ENCODE peak calls at places on chromosomes 7 and 10, in eight cellular contexts. L, D, R, B, O, N, M and T are unnamed samples.

GRCh38 chr10:19638873-19639233 is 177.4 kb upstream of the PLXDC2 start:
- DNase-seq in L (no peak), D (no peak), R (no peak), B (no peak), O (no peak), N (no peak), M (no peak), T (no peak)

GRCh38 chr7:3446786-3447185 is 145.7 kb downstream of the SDK1 start:
- DNase-seq in L (no peak), D (no peak), R (no peak), B (no peak), O (no peak), N (no peak), M (no peak), T (no peak)

GRCh38 chr10:109924947-109925620 is 1.8 kb upstream of the XPNPEP1 start:
- DNase-seq in L (no peak), D (no peak), R (no peak), B (no peak), O (no peak), N (no peak), M (no peak), T (no peak)

GRCh38 chr10:89267056-89267455 is 15.5 kb upstream of the LIPA start:
- DNase-seq in L (no peak), D (no peak), R (no peak), B (no peak), O (no peak), N (no peak), M (no peak), T (no peak)

GRCh38 chr7:50690541-50691011 is 92.1 kb downstream of the GRB10 start:
- DNase-seq in L (no peak), D (no peak), R (no peak), B (no peak), O (no peak), N (no peak), M (no peak), T (no peak)

GRCh38 chr10:56622335-56622973 is 261.4 kb upstream of the ZWINT start:
- DNase-seq in L (peak), D (no peak), R (no peak), B (no peak), O (no peak), N (no peak), M (no peak), T (no peak)

GRCh38 chr7:18495412-18496335 is at the start of gene HDAC9:
- DNase-seq in L (no peak), D (no peak), R (no peak), B (no peak), O (no peak), N (no peak), M (no peak), T (no peak)

GRCh38 chr7:147708871-147709270 is 881.7 kb upstream of the C7orf33 start:
- DNase-seq in L (no peak), D (no peak), R (no peak), B (no peak), O (no peak), N (no peak), M (no peak), T (no peak)

GRCh38 chr10:124518366-124518765 is 56.7 kb downstream of the LHPP start:
- DNase-seq in L (no peak), D (no peak), R (no peak), B (no peak), O (no peak), N (no peak), M (no peak), T (no peak)

GRCh38 chr10:48589266-48589665 is 15.6 kb downstream of the ARHGAP22 start:
- DNase-seq in L (no peak), D (no peak), R (no peak), B (no peak), O (no peak), N (no peak), M (no peak), T (no peak)

GRCh38 chr7:1607001-1607400 is 37.2 kb upstream of the PSMG3 start:
- DNase-seq in L (no peak), D (no peak), R (no peak), B (no peak), O (no peak), N (no peak), M (no peak), T (no peak)

GRCh38 chr10:105855791-105856190 is 1214.7 kb downstream of the SORCS3 start:
- DNase-seq in L (no peak), D (no peak), R (no peak), B (no peak), O (no peak), N (no peak), M (no peak), T (no peak)

GRCh38 chr7:104192434-104192833 is 15.4 kb downstream of the ORC5 start:
- DNase-seq in L (no peak), D (no peak), R (no peak), B (no peak), O (no peak), N (no peak), M (no peak), T (no peak)

GRCh38 chr10:95741807-95742528 is 14.0 kb upstream of the ENTPD1 start:
- DNase-seq in L (no peak), D (no peak), R (no peak), B (no peak), O (no peak), N (no peak), M (no peak), T (no peak)

GRCh38 chr7:27870595-27870994 is 130.6 kb downstream of the TAX1BP1 start:
- DNase-seq in L (no peak), D (no peak), R (no peak), B (no peak), O (no peak), N (no peak), M (no peak), T (no peak)

GRCh38 chr7:98399462-98399861 is 1.4 kb downstream of the BAIAP2L1 start:
- DNase-seq in L (no peak), D (no peak), R (no peak), B (no peak), O (no peak), N (no peak), M (no peak), T (no peak)

GRCh38 chr7:130397472-130397871 is 17.2 kb downstream of the CPA1 start:
- DNase-seq in L (no peak), D (no peak), R (no peak), B (no peak), O (no peak), N (no peak), M (no peak), T (no peak)

GRCh38 chr10:79403441-79404230 is 41.8 kb downstream of the ZCCHC24 start:
- DNase-seq in L (no peak), D (no peak), R (peak), B (peak), O (no peak), N (no peak), M (no peak), T (no peak)

GRCh38 chr10:8061274-8062211 is 7.1 kb downstream of the GATA3 start:
- DNase-seq in L (no peak), D (no peak), R (no peak), B (no peak), O (no peak), N (no peak), M (no peak), T (no peak)

GRCh38 chr7:159064121-159064815 is 80.4 kb downstream of the VIPR2 start:
- DNase-seq in L (no peak), D (no peak), R (peak), B (no peak), O (no peak), N (no peak), M (no peak), T (no peak)

GRCh38 chr7:100726998-100727761 is 6.2 kb upstream of the ZAN start:
- DNase-seq in L (no peak), D (peak), R (no peak), B (peak), O (no peak), N (no peak), M (no peak), T (no peak)

GRCh38 chr10:103669944-103670343 is 176.4 kb downstream of the NEURL1 start:
- DNase-seq in L (no peak), D (no peak), R (no peak), B (no peak), O (no peak), N (no peak), M (no peak), T (no peak)

GRCh38 chr7:100021297-100021696 is 5.9 kb downstream of the ZKSCAN1 start:
- DNase-seq in L (no peak), D (no peak), R (no peak), B (no peak), O (no peak), N (no peak), M (no peak), T (no peak)

GRCh38 chr10:73758704-73759511 is 14.7 kb downstream of the SEC24C start:
- DNase-seq in L (no peak), D (no peak), R (no peak), B (no peak), O (no peak), N (no peak), M (no peak), T (no peak)

GRCh38 chr7:30286749-30287148 is 2.4 kb downstream of the ZNRF2 start:
- DNase-seq in L (no peak), D (no peak), R (no peak), B (no peak), O (no peak), N (no peak), M (no peak), T (no peak)

GRCh38 chr10:116787018-116787674 is 44.8 kb upstream of the HSPA12A start:
- DNase-seq in L (no peak), D (no peak), R (no peak), B (no peak), O (no peak), N (no peak), M (no peak), T (no peak)

GRCh38 chr10:86110156-86110786 is 256.3 kb downstream of the GRID1 start:
- DNase-seq in L (no peak), D (no peak), R (no peak), B (no peak), O (no peak), N (no peak), M (no peak), T (peak)

GRCh38 chr7:133709036-133709880 is 417.9 kb upstream of the LRGUK start:
- DNase-seq in L (no peak), D (no peak), R (no peak), B (no peak), O (no peak), N (no peak), M (no peak), T (no peak)

GRCh38 chr10:78798976-78799730 is 269.6 kb upstream of the ZMIZ1 start:
- DNase-seq in L (no peak), D (no peak), R (no peak), B (no peak), O (no peak), N (no peak), M (no peak), T (no peak)

GRCh38 chr10:71128311-71129010 is 83.9 kb upstream of the UNC5B start:
- DNase-seq in L (no peak), D (no peak), R (no peak), B (no peak), O (no peak), N (no peak), M (no peak), T (peak)

GRCh38 chr10:69456880-69457693 is 5.8 kb downstream of the TSPAN15 start:
- DNase-seq in L (no peak), D (no peak), R (no peak), B (no peak), O (no peak), N (no peak), M (no peak), T (peak)

GRCh38 chr10:17026686-17027485 is 102.7 kb downstream of the CUBN start:
- DNase-seq in L (no peak), D (no peak), R (no peak), B (no peak), O (no peak), N (no peak), M (no peak), T (no peak)

GRCh38 chr10:44647877-44648542 is 263.1 kb upstream of the CXCL12 start:
- DNase-seq in L (no peak), D (no peak), R (peak), B (no peak), O (no peak), N (no peak), M (no peak), T (no peak)

GRCh38 chr7:86793129-86793528 is 149.4 kb downstream of the GRM3 start:
- DNase-seq in L (no peak), D (no peak), R (no peak), B (no peak), O (no peak), N (no peak), M (no peak), T (no peak)

GRCh38 chr10:70695241-70696030 is 23.1 kb downstream of the ADAMTS14 start:
- DNase-seq in L (no peak), D (no peak), R (no peak), B (no peak), O (no peak), N (no peak), M (no peak), T (no peak)

DNA sequence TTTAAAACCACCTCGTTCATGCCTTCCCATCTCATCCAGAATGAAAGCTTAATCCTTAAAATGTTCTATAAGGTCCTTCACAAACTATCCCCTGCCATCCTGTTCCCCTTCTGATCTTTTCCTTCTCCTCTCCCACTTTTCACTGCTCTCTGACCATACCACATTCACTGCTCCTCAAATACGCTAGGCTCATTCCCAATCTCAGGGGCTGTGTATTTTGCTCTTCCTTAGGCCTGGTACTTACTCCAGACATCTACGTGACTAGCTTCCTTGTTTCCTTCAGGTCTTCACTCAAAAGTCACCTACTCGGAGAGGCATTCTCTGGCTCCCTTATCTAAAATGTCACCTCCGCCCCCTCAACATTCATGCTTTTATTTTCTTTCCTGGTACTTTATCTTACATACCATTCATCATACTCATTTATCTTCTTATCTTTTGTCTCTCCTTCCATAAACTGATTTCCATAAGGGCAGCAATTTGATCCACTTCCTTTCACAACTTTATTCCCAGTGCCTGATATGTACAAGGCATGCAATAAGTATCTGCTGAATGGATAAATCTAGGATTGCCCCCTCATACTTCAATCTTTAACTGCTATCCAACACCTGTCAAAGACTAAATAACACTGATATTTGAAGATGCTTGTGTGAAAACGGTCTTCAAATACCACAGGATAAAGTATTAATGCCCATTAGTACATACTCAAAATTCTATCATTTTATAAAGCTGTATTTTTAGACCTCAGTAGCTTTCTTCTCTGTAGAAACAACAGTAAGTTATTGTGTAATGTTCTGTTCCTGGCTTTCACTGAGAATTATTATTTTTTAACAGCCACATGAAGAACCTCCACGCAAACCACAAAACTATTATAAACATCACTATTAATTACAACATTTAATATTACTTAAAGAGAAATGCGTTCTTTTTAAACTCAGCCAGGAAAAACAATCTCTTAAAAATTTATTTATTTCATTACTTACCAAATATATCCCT is 27.0 kb downstream of the JMJD1C start:
- DNase-seq in L (no peak), D (no peak), R (no peak), B (no peak), O (no peak), N (peak), M (no peak), T (no peak)
- TF ChIP-seq POLR2AphosphoS5 in L (no peak), D (no peak), R (no peak), B (no peak), O (no peak), N (no peak), M (no peak), T (no peak)

GRCh38 chr10:490256-490655 is 199.2 kb downstream of the DIP2C start:
- DNase-seq in L (no peak), D (no peak), R (no peak), B (no peak), O (peak), N (no peak), M (no peak), T (peak)
- TF ChIP-seq POLR2AphosphoS5 in L (no peak), D (no peak), R (no peak), B (no peak), O (peak), N (no peak), M (no peak), T (no peak)

GRCh38 chr7:95549818-95550529 is 46.3 kb downstream of the PDK4 start:
- DNase-seq in L (no peak), D (peak), R (peak), B (no peak), O (peak), N (peak), M (peak), T (peak)
- TF ChIP-seq POLR2AphosphoS5 in L (no peak), D (no peak), R (peak), B (no peak), O (peak), N (no peak), M (peak), T (peak)

GRCh38 chr10:14595526-14596182 is 179.0 kb downstream of the FAM107B start:
- DNase-seq in L (no peak), D (no peak), R (no peak), B (no peak), O (no peak), N (no peak), M (no peak), T (no peak)
- TF ChIP-seq POLR2AphosphoS5 in L (peak), D (no peak), R (no peak), B (no peak), O (no peak), N (no peak), M (no peak), T (no peak)

GRCh38 chr10:107516349-107516748 is 351.8 kb upstream of the SORCS1 start:
- DNase-seq in L (no peak), D (no peak), R (no peak), B (no peak), O (no peak), N (no peak), M (no peak), T (no peak)
- TF ChIP-seq POLR2AphosphoS5 in L (no peak), D (no peak), R (no peak), B (no peak), O (no peak), N (no peak), M (no peak), T (no peak)